ENCODE peak calls at places on chromosomes 7 and 10, in six cellular contexts. Y is fibroblast of the aortic adventitia; W is AG04450; T is body of pancreas; J is activated CD8-positive, alpha-beta memory T cell treated with anti-CD3 and anti-CD28 coated beads for 1 hour; E is chondrocyte. P is an unnamed sample.

GRCh38 chr7:152615052-152615741 is 60.7 kb downstream of the XRCC2 start:
- DNase-seq in Y (no peak), T (peak; percentile 5), E (no peak), J (no peak), W (no peak), P (no peak)

GRCh38 chr7:90320014-90320413 is 1.1 kb downstream of the FAM237B start:
- DNase-seq in W (no peak), E (no peak), J (no peak), T (no peak), Y (no peak), P (no peak)

GRCh38 chr7:43296306-43296705 is 183.9 kb downstream of the HECW1 start:
- DNase-seq in Y (no peak), T (peak; percentile 20), J (no peak), W (peak; percentile 27), E (no peak), P (no peak)

GRCh38 chr7:154409703-154410311 is 357.6 kb downstream of the DPP6 start:
- DNase-seq in Y (peak; percentile 1), W (no peak), J (no peak), T (peak; percentile 21), E (no peak), P (peak; percentile 64)

GRCh38 chr10:48400129-48400849 is 93.8 kb downstream of the MAPK8 start:
- DNase-seq in Y (no peak), T (no peak), W (no peak), E (no peak), J (no peak), P (no peak)

GRCh38 chr7:90266808-90267207 is 21.8 kb downstream of the CFAP69 start:
- DNase-seq in E (no peak), Y (peak; percentile 97), T (no peak), J (no peak), W (no peak), P (no peak)

GRCh38 chr7:12139421-12139820 is 71.7 kb upstream of the TMEM106B start:
- DNase-seq in Y (no peak), T (no peak), J (no peak), W (no peak), E (no peak), P (no peak)

GRCh38 chr10:71475243-71475871 is 78.6 kb downstream of the CDH23 start:
- DNase-seq in W (no peak), J (no peak), T (peak; percentile 43), Y (no peak), E (no peak), P (no peak)

GRCh38 chr7:28081016-28081415 is 99.6 kb downstream of the JAZF1 start:
- DNase-seq in W (no peak), Y (no peak), T (no peak), J (no peak), E (no peak), P (no peak)

GRCh38 chr7:66899552-66900280 is 21.3 kb upstream of the TMEM248 start:
- DNase-seq in W (no peak), T (no peak), E (no peak), J (no peak), Y (no peak), P (no peak)

GRCh38 chr10:93363891-93364648 is 118.1 kb downstream of the MYOF start:
- DNase-seq in W (no peak), Y (no peak), E (no peak), T (peak; percentile 43), J (no peak), P (no peak)

GRCh38 chr10:51367120-51367519 is 292.8 kb downstream of the PRKG1 start:
- DNase-seq in E (no peak), T (no peak), J (no peak), W (no peak), Y (peak; percentile 63), P (no peak)

GRCh38 chr10:53700227-53700626 is 927.6 kb upstream of the MBL2 start:
- DNase-seq in W (no peak), Y (no peak), J (no peak), E (no peak), T (no peak), P (no peak)

P was measured in ACHN.